ENCODE peak calls at places on chromosomes 7 and 10, in four cellular contexts. T is A549, E is K562, B is IMR-90. H is an unnamed sample.

GRCh38 chr7:44982970-44983369 is 4.2 kb upstream of the MYO1G start:
- DNase-seq in T (no peak), E (no peak), B (no peak), H (no peak)

GRCh38 chr10:131277969-131278368 is 33.6 kb downstream of the TCERG1L start:
- DNase-seq in T (no peak), E (no peak), B (no peak), H (peak)

GRCh38 chr10:70132098-70133029 is at the start of gene AIFM2:
- DNase-seq in T (peak), E (peak), B (peak), H (peak)

GRCh38 chr7:74380720-74381119 is 73.0 kb upstream of the GTF2IRD1 start:
- DNase-seq in T (no peak), E (no peak), B (no peak), H (no peak)

GRCh38 chr10:53108317-53108934 is 335.8 kb upstream of the MBL2 start:
- DNase-seq in T (no peak), E (no peak), B (no peak), H (no peak)

GRCh38 chr7:95322396-95322795 is 1.9 kb downstream of the PON1 start:
- DNase-seq in T (no peak), E (no peak), B (no peak), H (no peak)

GRCh38 chr7:40714338-40715052 is 579.7 kb downstream of the SUGCT start:
- DNase-seq in T (no peak), E (no peak), B (peak), H (peak)

GRCh38 chr10:109187677-109188076 is 735.6 kb downstream of the XPNPEP1 start:
- DNase-seq in T (no peak), E (no peak), B (peak), H (no peak)

GRCh38 chr10:21536874-21537273 is 2.8 kb downstream of the MLLT10 start:
- DNase-seq in T (no peak), E (no peak), B (no peak), H (no peak)

GRCh38 chr7:70416611-70417010 is 715.3 kb upstream of the GALNT17 start:
- DNase-seq in T (no peak), E (no peak), B (no peak), H (no peak)

GRCh38 chr10:71031601-71032000 is 143.2 kb upstream of the PCBD1 start:
- DNase-seq in T (no peak), E (no peak), B (no peak), H (no peak)

GRCh38 chr10:132527338-132528063 is 10.1 kb upstream of the INPP5A start:
- DNase-seq in T (no peak), E (no peak), B (no peak), H (no peak)

GRCh38 chr10:29915116-29915785 is 144.1 kb downstream of the JCAD start:
- DNase-seq in T (no peak), E (no peak), B (no peak), H (no peak)

GRCh38 chr10:72258617-72259016 is 15.1 kb upstream of the DDIT4 start:
- DNase-seq in T (no peak), E (no peak), B (no peak), H (no peak)

GRCh38 chr10:44862006-44862751 is 49.0 kb upstream of the TMEM72 start:
- DNase-seq in T (no peak), E (no peak), B (no peak), H (no peak)

GRCh38 chr10:109587366-109587765 is 335.9 kb downstream of the XPNPEP1 start:
- DNase-seq in T (no peak), E (no peak), B (no peak), H (no peak)

GRCh38 chr10:85612378-85612775 is 754.2 kb downstream of the GRID1 start:
- DNase-seq in T (no peak), E (no peak), B (no peak), H (no peak)

GRCh38 chr10:70114902-70115301 is 17.7 kb downstream of the AIFM2 start:
- DNase-seq in T (peak), E (peak), B (no peak), H (no peak)

GRCh38 chr10:1274098-1274745 is 218.0 kb downstream of the WDR37 start:
- DNase-seq in T (no peak), E (no peak), B (no peak), H (no peak)

GRCh38 chr10:31836569-31837406 is 91.8 kb downstream of the ARHGAP12 start:
- DNase-seq in T (peak), E (peak), B (peak), H (peak)

GRCh38 chr10:74081192-74081803 is 69.3 kb downstream of the AP3M1 start:
- DNase-seq in T (peak), E (peak), B (peak), H (peak)

GRCh38 chr10:33377658-33378025 is 43.2 kb upstream of the NRP1 start:
- DNase-seq in T (no peak), E (no peak), B (peak), H (no peak)

GRCh38 chr10:32501906-32502305 is 56.0 kb downstream of the CCDC7 start:
- DNase-seq in T (no peak), E (peak), B (no peak), H (no peak)

GRCh38 chr7:69635572-69636190 is 37.4 kb downstream of the AUTS2 start:
- DNase-seq in T (no peak), E (no peak), B (no peak), H (no peak)

GRCh38 chr10:73094986-73095478 is 1.6 kb downstream of the P4HA1 start:
- DNase-seq in T (no peak), E (no peak), B (no peak), H (no peak)

GRCh38 chr10:93580824-93581223 is 14.4 kb downstream of the FFAR4 start:
- DNase-seq in T (peak), E (no peak), B (peak), H (no peak)

GRCh38 chr7:4169505-4169904 is 512.6 kb upstream of the FOXK1 start:
- DNase-seq in T (no peak), E (no peak), B (no peak), H (no peak)

GRCh38 chr10:76621886-76622620 is 1015.6 kb downstream of the KCNMA1 start:
- DNase-seq in T (no peak), E (no peak), B (no peak), H (no peak)

GRCh38 chr7:86790383-86790782 is 146.7 kb downstream of the GRM3 start:
- DNase-seq in T (no peak), E (no peak), B (no peak), H (no peak)

GRCh38 chr7:45103958-45104843 is 7.3 kb downstream of the TBRG4 start:
- DNase-seq in T (no peak), E (no peak), B (no peak), H (no peak)

GRCh38 chr10:132699411-132700167 is 86.4 kb downstream of the NKX6-2 start:
- DNase-seq in T (no peak), E (no peak), B (no peak), H (no peak)

GRCh38 chr7:40437498-40437897 is 302.7 kb downstream of the SUGCT start:
- DNase-seq in T (peak), E (no peak), B (peak), H (no peak)

GRCh38 chr7:20778063-20778721 is 8.5 kb downstream of the SP8 start:
- DNase-seq in T (peak), E (peak), B (no peak), H (peak)

GRCh38 chr7:140035400-140036223 is 27.1 kb downstream of the PARP12 start:
- DNase-seq in T (peak), E (no peak), B (peak), H (no peak)

GRCh38 chr7:22601812-22602568 is 102.0 kb upstream of the STEAP1B start:
- DNase-seq in T (no peak), E (no peak), B (peak), H (no peak)

GRCh38 chr7:108201766-108202165 is 71.6 kb upstream of the LAMB4 start:
- DNase-seq in T (no peak), E (no peak), B (no peak), H (no peak)

GRCh38 chr7:108197371-108198091 is 67.4 kb upstream of the LAMB4 start:
- DNase-seq in T (no peak), E (no peak), B (no peak), H (no peak)

GRCh38 chr7:108202743-108203142 is 72.6 kb upstream of the LAMB4 start:
- DNase-seq in T (no peak), E (no peak), B (no peak), H (peak)

GRCh38 chr7:108203433-108204002 is 73.4 kb upstream of the LAMB4 start:
- DNase-seq in T (no peak), E (no peak), B (no peak), H (no peak)

GRCh38 chr7:108200326-108200725 is 70.2 kb upstream of the LAMB4 start:
- DNase-seq in T (no peak), E (no peak), B (peak), H (no peak)
- TF ChIP-seq RCOR1 in T (no peak), E (no peak), B (no peak), H (no peak)

DNA sequence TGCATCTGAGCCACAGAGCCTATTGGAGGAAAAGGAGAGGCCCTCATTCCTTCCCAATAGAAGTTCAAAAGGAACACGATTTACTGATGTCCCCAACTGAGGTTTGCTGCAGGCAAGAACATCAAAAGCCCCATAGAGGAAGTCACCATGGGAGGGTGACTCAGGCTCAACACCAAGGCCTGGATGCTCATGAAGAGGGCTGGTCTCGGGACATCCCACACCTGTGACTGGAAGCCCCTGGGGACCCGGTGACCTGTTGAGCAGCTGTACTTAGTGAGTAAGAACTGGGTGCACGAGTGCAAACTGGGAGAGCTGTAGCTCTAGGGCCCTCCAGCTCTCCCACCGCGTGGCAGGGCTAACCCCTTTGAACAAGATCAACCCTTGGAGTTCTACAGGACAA is 38.0 kb downstream of the CYTH3 start:
- DNase-seq in T (no peak), E (no peak), B (no peak), H (no peak)
- TF ChIP-seq RCOR1 in T (no peak), E (no peak), B (no peak), H (no peak)

GRCh38 chr7:135803143-135803542 is 54.5 kb upstream of the FAM180A start:
- DNase-seq in T (peak), E (peak), B (no peak), H (no peak)
- TF ChIP-seq RCOR1 in T (no peak), E (peak), B (no peak), H (no peak)

GRCh38 chr10:63268139-63268797 is 135.1 kb downstream of the NRBF2 start:
- DNase-seq in T (peak), E (peak), B (peak), H (no peak)
- TF ChIP-seq RCOR1 in T (no peak), E (no peak), B (no peak), H (no peak)

DNA sequence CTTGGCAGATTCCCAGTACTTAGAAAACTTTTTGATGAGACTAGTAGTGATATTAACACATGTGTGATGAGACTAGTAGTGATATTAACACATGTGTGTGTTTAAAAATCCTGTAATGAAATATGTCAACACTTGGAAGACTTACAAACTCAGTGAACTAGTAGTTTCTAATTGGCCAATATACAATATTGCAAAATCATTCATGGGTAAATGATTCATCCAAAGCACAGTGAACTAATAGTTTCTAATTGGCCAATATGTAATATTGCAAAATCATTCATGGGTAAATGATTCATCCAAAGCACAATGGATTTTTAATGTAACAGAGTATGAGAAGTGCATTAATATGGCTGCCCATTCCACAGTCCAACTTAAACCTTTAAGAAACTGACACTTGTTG is 77.8 kb downstream of the ATAD1 start:
- DNase-seq in T (peak), E (no peak), B (peak), H (no peak)
- TF ChIP-seq RCOR1 in T (no peak), E (no peak), B (no peak), H (no peak)

GRCh38 chr7:13879994-13880686 is 109.3 kb downstream of the ETV1 start:
- DNase-seq in T (no peak), E (no peak), B (peak), H (no peak)
- TF ChIP-seq RCOR1 in T (no peak), E (no peak), B (no peak), H (no peak)

GRCh38 chr7:144835166-144835611 is 664 bp downstream of the TPK1 start:
- DNase-seq in T (peak), E (peak), B (peak), H (peak)
- TF ChIP-seq RCOR1 in T (no peak), E (peak), B (no peak), H (no peak)